ENCODE peak calls at places on chromosome 9, in ten cellular contexts. W is pancreas; A is adrenal gland; Y is lower lobe of right lung; I is colonic mucosa; U is thyroid gland; F is cardiac muscle cell; G is effector memory CD4-positive, alpha-beta T cell; J is IMR-90; R is uterus. B is an unnamed sample. For H3K9me3 and H3K36me3, the result is how much of the 10 kb centered on the place peaks cover.

GRCh38 chr9:121439016-121439415 is 60.6 kb downstream of the GGTA1 start:
- DNase-seq in W (no peak), A (no peak), Y (no peak), I (no peak), U (no peak), F (no peak), G (no peak), J (no peak), R (no peak), B (no peak)

GRCh38 chr9:113734826-113735225 is 141.3 kb upstream of the ZNF618 start:
- DNase-seq in W (no peak), A (no peak), Y (no peak), I (no peak), U (no peak), F (no peak), G (no peak), J (no peak), R (no peak), B (peak)

GRCh38 chr9:96243798-96244197 is 58.2 kb downstream of the HSD17B3 start:
- DNase-seq in W (no peak), A (no peak), Y (no peak), I (no peak), U (peak), F (no peak), G (no peak), J (no peak), R (no peak), B (no peak)

GRCh38 chr9:79012561-79012960 is 559.2 kb upstream of the TLE4 start:
- DNase-seq in W (no peak), A (no peak), Y (no peak), I (no peak), U (no peak), F (no peak), G (no peak), J (peak), R (no peak), B (no peak)

GRCh38 chr9:16128003-16128402 is 575.2 kb downstream of the CCDC171 start:
- DNase-seq in W (no peak), A (no peak), Y (no peak), I (no peak), U (no peak), F (no peak), G (no peak), J (no peak), R (no peak), B (no peak)

GRCh38 chr9:84166828-84167400 is 173.6 kb downstream of the SLC28A3 start:
- DNase-seq in W (no peak), A (no peak), Y (no peak), I (no peak), U (no peak), F (peak), G (no peak), J (no peak), R (no peak), B (no peak)

GRCh38 chr9:472676-473075 is 258.0 kb downstream of the DOCK8 start:
- DNase-seq in W (no peak), A (no peak), Y (no peak), I (no peak), U (no peak), F (no peak), G (no peak), J (no peak), R (no peak), B (no peak)

GRCh38 chr9:94759937-94760336 is 33.4 kb downstream of the AOPEP start:
- DNase-seq in W (no peak), A (peak), Y (no peak), I (no peak), U (no peak), F (no peak), G (no peak), J (no peak), R (no peak), B (no peak)

GRCh38 chr9:137658778-137659177 is 40.0 kb downstream of the EHMT1 start:
- DNase-seq in W (no peak), A (no peak), Y (no peak), I (no peak), U (no peak), F (no peak), G (no peak), J (no peak), R (no peak), B (no peak)

GRCh38 chr9:89749500-89750116 is 144.8 kb downstream of the GADD45G start:
- DNase-seq in W (no peak), A (no peak), Y (no peak), I (no peak), U (no peak), F (no peak), G (no peak), J (no peak), R (no peak), B (no peak)

GRCh38 chr9:108889649-108890067 is 27.6 kb downstream of the ACTL7A start:
- DNase-seq in W (no peak), A (no peak), Y (no peak), I (no peak), U (no peak), F (peak), G (no peak), J (peak), R (no peak), B (no peak)

GRCh38 chr9:65405253-65405652 is 120.2 kb upstream of the FOXD4L5 start:
- DNase-seq in W (no peak), A (no peak), Y (no peak), I (no peak), U (no peak), F (no peak), G (no peak), J (no peak), R (no peak), B (no peak)

GRCh38 chr9:65411336-65411735 is 126.3 kb upstream of the FOXD4L5 start:
- DNase-seq in W (no peak), A (no peak), Y (no peak), I (no peak), U (no peak), F (no peak), G (no peak), J (no peak), R (no peak), B (no peak)

GRCh38 chr9:65411901-65412300 is 126.9 kb upstream of the FOXD4L5 start:
- DNase-seq in W (no peak), A (no peak), Y (no peak), I (no peak), U (no peak), F (no peak), G (no peak), J (no peak), R (no peak), B (no peak)

GRCh38 chr9:65410926-65411325 is 125.9 kb upstream of the FOXD4L5 start:
- DNase-seq in W (no peak), A (no peak), Y (no peak), I (no peak), U (no peak), F (no peak), G (no peak), J (no peak), R (no peak), B (peak)

GRCh38 chr9:65409471-65409980 is 124.5 kb upstream of the FOXD4L5 start:
- DNase-seq in W (no peak), A (no peak), Y (no peak), I (no peak), U (no peak), F (no peak), G (no peak), J (no peak), R (no peak), B (peak)
- H3K9me3 ChIP-seq in W (under half), A (under half), Y (under half), I (under half), U (under half), F (under half), G (under half), J (under half), R (under half), B (under half)

DNA sequence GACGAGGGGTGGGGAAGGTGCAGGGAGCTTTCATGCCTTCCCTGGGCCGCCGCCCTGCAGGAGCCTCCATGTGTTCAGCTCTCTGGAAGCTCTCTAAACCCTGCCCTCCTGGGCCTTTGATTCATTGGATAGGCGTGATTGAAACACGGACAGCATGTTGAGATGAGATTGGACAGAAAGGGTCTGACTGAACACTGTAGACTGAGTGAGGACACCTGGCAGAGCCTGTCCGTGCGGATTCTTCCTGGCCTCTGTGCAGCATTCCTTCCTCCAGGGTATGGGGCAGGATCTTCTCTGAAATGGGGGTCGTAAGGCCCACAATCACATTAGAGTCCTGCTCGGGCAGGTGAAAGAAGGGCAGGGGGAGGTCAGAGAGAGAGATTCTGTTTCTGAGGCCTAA is 12.8 kb downstream of the RPL12 start:
- DNase-seq in W (no peak), A (no peak), Y (no peak), I (no peak), U (no peak), F (no peak), G (no peak), J (no peak), R (no peak), B (no peak)
- H3K36me3 ChIP-seq in W (under half), A (half or more), Y (half or more), I (under half), U (half or more), F (half or more), G (half or more), J (half or more), R (under half), B (half or more)

DNA sequence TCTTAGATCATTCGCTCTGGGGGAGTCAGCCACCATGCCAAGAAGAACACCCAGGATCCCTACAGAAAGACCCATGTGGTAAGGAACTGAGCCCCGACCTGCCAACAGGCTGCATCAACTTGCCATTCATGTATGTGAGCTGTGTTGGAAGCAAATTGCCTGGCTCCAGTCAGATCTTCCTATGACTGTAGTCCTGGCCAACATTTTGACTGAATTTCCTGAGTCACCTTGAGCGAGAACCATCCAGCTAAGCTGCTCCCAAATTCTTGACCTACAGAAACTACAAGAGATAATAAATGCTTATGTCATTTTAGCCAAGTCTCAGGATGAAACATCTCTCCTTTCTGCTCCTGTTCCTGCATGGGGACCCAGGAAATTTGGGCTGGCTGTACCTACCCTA is 40.0 kb upstream of the SLC44A1 start:
- DNase-seq in W (no peak), A (no peak), Y (no peak), I (no peak), U (no peak), F (no peak), G (no peak), J (no peak), R (no peak), B (no peak)
- H3K9me3 ChIP-seq in W (under half), A (under half), Y (under half), I (under half), U (under half), F (under half), G (under half), J (under half), R (under half), B (under half)

GRCh38 chr9:14361074-14361473 is 47.1 kb upstream of the NFIB start:
- DNase-seq in W (no peak), A (no peak), Y (no peak), I (no peak), U (no peak), F (no peak), G (no peak), J (peak), R (no peak), B (peak)
- H3K36me3 ChIP-seq in W (under half), A (under half), Y (under half), I (under half), U (under half), F (under half), G (under half), J (under half), R (under half), B (under half)

GRCh38 chr9:8208465-8208864 is 408.9 kb upstream of the DMAC1 start:
- DNase-seq in W (no peak), A (no peak), Y (no peak), I (no peak), U (no peak), F (no peak), G (no peak), J (no peak), R (no peak), B (no peak)
- H3K9me3 ChIP-seq in W (under half), A (under half), Y (under half), I (under half), U (under half), F (under half), G (under half), J (under half), R (under half), B (under half)

GRCh38 chr9:125418404-125418803 is 156.8 kb downstream of the GAPVD1 start:
- DNase-seq in W (no peak), A (no peak), Y (no peak), I (no peak), U (no peak), F (no peak), G (no peak), J (peak), R (no peak), B (no peak)

GRCh38 chr9:125413579-125413978 is 152.0 kb downstream of the GAPVD1 start:
- DNase-seq in W (no peak), A (no peak), Y (no peak), I (no peak), U (no peak), F (no peak), G (no peak), J (no peak), R (no peak), B (no peak)

GRCh38 chr9:125416517-125416916 is 154.9 kb downstream of the GAPVD1 start:
- DNase-seq in W (no peak), A (no peak), Y (no peak), I (no peak), U (no peak), F (no peak), G (no peak), J (no peak), R (no peak), B (no peak)

GRCh38 chr9:125412166-125412565 is 150.5 kb downstream of the GAPVD1 start:
- DNase-seq in W (no peak), A (no peak), Y (no peak), I (no peak), U (no peak), F (no peak), G (no peak), J (no peak), R (no peak), B (peak)

GRCh38 chr9:125415583-125416443 is 154.2 kb downstream of the GAPVD1 start:
- DNase-seq in W (no peak), A (no peak), Y (no peak), I (no peak), U (no peak), F (no peak), G (no peak), J (no peak), R (no peak), B (no peak)
- H3K36me3 ChIP-seq in W (under half), A (under half), Y (under half), I (under half), U (under half), F (under half), G (under half), J (under half), R (under half), B (under half)

B was measured in osteoblast.